ENCODE peak calls at places on chromosomes 12 and 14, in six cellular contexts. L is GM23338, E is HepG2, F is K562, C is transverse colon, D is stomach. A is an unnamed sample.

GRCh38 chr12:112978163-112979081 is at the start of gene OAS2:
- DNase-seq in D (peak; percentile 80), C (peak; percentile 80), E (peak; percentile 12), L (peak; percentile 28), F (no peak), A (peak; percentile 93)

GRCh38 chr12:111887916-111888745 is 46.1 kb downstream of the MAPKAPK5 start:
- DNase-seq in L (no peak), C (no peak), D (no peak), E (no peak), F (no peak), A (no peak)

GRCh38 chr12:49088190-49088931 is 6.2 kb downstream of the DHH start:
- DNase-seq in C (peak; percentile 73), L (peak; percentile 93), E (peak; percentile 73), D (peak; percentile 66), F (peak; percentile 86), A (no peak)

GRCh38 chr12:52835271-52836041 is 1.3 kb upstream of the KRT79 start:
- DNase-seq in E (no peak), C (no peak), D (no peak), F (peak; percentile 15), L (no peak), A (no peak)

GRCh38 chr14:72962829-72963312 is 36.6 kb downstream of the DCAF4 start:
- DNase-seq in L (peak; percentile 79), C (peak; percentile 12), F (peak; percentile 27), E (peak; percentile 48), D (no peak), A (no peak)

GRCh38 chr12:32390572-32391219 is 8.7 kb upstream of the FGD4 start:
- DNase-seq in D (peak; percentile 57), F (no peak), C (peak; percentile 46), E (peak; percentile 53), L (peak; percentile 76), A (no peak)

GRCh38 chr12:79936670-79937069 is 1.8 kb upstream of the PPP1R12A start:
- DNase-seq in L (no peak), D (no peak), C (no peak), E (no peak), F (no peak), A (no peak)

GRCh38 chr14:60356921-60357550 is 108.0 kb downstream of the PPM1A start:
- DNase-seq in F (no peak), D (no peak), L (peak; percentile 73), C (no peak), E (no peak), A (no peak)

GRCh38 chr14:74846168-74846567 is 29.8 kb downstream of the PROX2 start:
- DNase-seq in C (no peak), L (no peak), D (no peak), E (no peak), F (no peak), A (no peak)

GRCh38 chr12:1576410-1577240 is 17.8 kb downstream of the FBXL14 start:
- DNase-seq in L (peak; percentile 16), C (no peak), D (no peak), E (no peak), F (no peak), A (no peak)

GRCh38 chr14:95814363-95815225 is 62.0 kb upstream of the TUNAR start:
- DNase-seq in F (no peak), D (no peak), C (no peak), E (no peak), L (no peak), A (peak; percentile 87)

GRCh38 chr12:48881652-48882324 is 16.1 kb upstream of the RND1 start:
- DNase-seq in E (no peak), L (no peak), F (no peak), C (no peak), D (no peak), A (no peak)

GRCh38 chr12:127060933-127061332 is 1206.0 kb upstream of the TMEM132C start:
- DNase-seq in D (no peak), F (no peak), L (no peak), C (no peak), E (no peak), A (no peak)

GRCh38 chr12:14723763-14724162 is 27.4 kb upstream of the GUCY2C start:
- DNase-seq in C (peak; percentile 59), L (peak; percentile 81), E (peak; percentile 54), F (peak; percentile 11), D (peak; percentile 65), A (no peak)

GRCh38 chr12:124147579-124147978 is 147.3 kb upstream of the RFLNA start:
- DNase-seq in F (no peak), E (no peak), L (peak; percentile 62), D (no peak), C (no peak), A (no peak)

GRCh38 chr12:101209319-101210302 is at the start of gene SLC5A8:
- DNase-seq in C (peak; percentile 9), E (no peak), F (no peak), L (peak; percentile 75), D (no peak), A (no peak)

GRCh38 chr14:105087963-105088811 is 23.0 kb upstream of the GPR132 start:
- DNase-seq in D (peak; percentile 23), L (peak; percentile 78), F (peak; percentile 23), C (peak; percentile 31), E (peak; percentile 40), A (no peak)

DNA sequence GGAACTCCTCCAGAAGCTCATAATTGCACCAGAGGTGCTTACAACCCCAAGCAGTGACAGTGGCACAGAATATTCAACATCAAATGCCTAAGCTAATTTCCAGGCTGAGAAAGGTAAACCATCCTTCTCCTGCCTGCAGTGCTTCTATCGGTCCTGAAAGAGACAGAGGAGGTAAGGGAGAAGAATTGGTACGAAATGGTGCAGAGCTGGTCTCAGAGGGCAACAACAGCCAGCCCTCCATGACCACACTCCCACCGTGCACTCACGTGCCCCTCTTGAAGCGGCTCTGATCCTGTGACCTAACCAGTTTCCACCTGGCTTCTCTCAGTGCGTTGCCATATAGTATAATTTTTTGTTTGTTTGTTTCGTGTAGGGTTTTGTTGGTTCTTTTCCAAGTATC is 1.5 kb upstream of the ATP2A2 start:
- DNase-seq in L (peak; percentile 24), E (no peak), C (no peak), F (no peak), D (no peak), A (no peak)
- H3K27ac ChIP-seq in L (no peak overlapping the region), E (no peak overlapping the region), C (no peak overlapping the region), F (no peak overlapping the region), D (no peak overlapping the region), A (peak overlapping the region; percentile 99)

GRCh38 chr14:88831285-88831684 is 6.8 kb downstream of the TTC8 start:
- DNase-seq in C (no peak), E (no peak), F (no peak), L (no peak), D (no peak), A (no peak)
- TF ChIP-seq POLR2AphosphoS5 in C (no peak), E (no peak), F (no peak), L (no peak), D (no peak), A (peak; percentile 34)

GRCh38 chr12:56151672-56152131 is 685 bp upstream of the MYL6B start:
- DNase-seq in L (peak; percentile 90), E (peak; percentile 80), C (peak; percentile 81), D (peak; percentile 68), F (peak; percentile 56), A (no peak)
- TF ChIP-seq CTCF in L (peak; percentile 63), E (no peak), C (peak; percentile 59), D (peak; percentile 59), F (peak; percentile 67), A (peak; percentile 3)

DNA sequence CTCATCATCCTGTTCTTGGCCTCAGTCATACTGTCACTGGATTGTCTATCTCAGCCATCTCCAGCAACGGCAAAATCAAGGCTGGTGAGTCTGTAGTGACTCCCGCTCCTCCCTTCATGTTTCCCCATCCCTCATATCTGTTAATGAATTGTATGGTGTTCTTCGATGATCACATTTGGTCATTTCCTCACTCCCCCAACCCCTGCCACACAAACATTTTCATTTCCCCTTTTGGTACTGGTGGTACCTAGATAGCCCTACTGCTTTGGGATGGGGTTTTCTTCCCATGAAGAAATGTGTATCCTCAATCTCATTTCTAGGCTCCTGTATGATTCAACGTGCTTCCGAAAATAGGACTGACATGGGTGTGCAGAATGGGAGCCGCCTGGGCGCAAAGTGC is 2.7 kb upstream of the KLHL33 start:
- DNase-seq in F (no peak), L (no peak), D (no peak), E (no peak), C (no peak), A (no peak)
- H3K27ac ChIP-seq in F (no peak overlapping the region), L (no peak overlapping the region), D (no peak overlapping the region), E (no peak overlapping the region), C (no peak overlapping the region), A (no peak overlapping the region)

DNA sequence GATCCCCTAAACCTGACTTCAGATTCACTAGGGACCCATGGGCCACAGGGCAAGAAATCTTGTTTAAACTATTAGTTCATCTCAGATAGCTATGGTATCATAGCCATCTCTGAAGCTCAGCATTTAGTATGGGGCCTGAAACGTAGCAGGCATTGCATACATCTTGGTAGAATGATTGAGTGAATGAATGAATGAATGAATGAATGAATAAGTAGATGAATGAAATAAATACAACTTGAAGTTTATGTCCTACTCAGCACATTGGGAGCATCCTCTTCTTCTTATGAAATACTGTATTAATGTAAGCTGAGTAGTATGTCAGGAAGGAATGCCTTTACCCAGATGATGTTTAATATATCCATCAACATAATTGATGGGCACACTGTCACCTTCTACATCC is 175.4 kb upstream of the EEA1 start:
- DNase-seq in C (no peak), F (no peak), L (no peak), D (no peak), E (no peak), A (no peak)
- TF ChIP-seq POLR2AphosphoS5 in C (no peak), F (no peak), L (no peak), D (no peak), E (no peak), A (no peak)

DNA sequence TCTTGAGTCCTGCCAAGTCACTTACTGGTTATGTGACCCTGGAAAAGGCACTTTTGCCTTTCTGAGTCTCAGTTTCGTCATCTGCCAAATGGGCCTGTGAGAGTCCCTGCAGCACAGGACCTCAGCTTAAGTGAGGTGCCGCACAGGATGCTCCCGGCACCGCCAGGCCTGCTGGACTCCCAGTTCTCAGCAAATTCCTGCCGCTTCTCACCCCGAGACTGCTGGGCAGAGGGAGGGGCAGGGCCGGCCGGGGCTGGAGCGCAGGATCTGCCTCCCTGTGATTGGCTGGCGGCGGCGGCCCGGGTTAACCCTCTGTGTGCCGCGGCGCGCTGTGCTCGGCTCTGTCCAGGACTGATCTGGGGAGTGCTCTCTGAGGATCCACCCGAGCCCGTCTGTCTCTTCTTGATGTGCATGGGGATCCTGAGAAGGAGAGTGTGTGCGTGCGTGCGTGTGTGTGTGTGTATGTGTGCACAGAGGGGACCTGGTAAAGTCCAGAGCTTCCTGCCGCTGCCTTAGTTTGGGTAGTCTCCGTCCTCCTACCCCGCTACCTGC is 8.6 kb downstream of the SETD1B start:
- DNase-seq in D (peak; percentile 87), E (no peak), C (peak; percentile 83), L (peak; percentile 89), F (peak; percentile 93), A (no peak)
- TF ChIP-seq CTCF in D (peak; percentile 31), E (no peak), C (peak; percentile 38), L (peak; percentile 22), F (peak; percentile 23), A (no peak)

GRCh38 chr14:68539311-68539737 is 253.5 kb downstream of the ZFP36L1 start:
- DNase-seq in E (no peak), D (no peak), L (peak; percentile 10), F (no peak), C (no peak), A (peak; percentile 84)
- H3K27ac ChIP-seq in E (no peak overlapping the region), D (no peak overlapping the region), L (no peak overlapping the region), F (no peak overlapping the region), C (peak overlapping the region; percentile 14), A (peak overlapping the region; percentile 9)

A was measured in esophagus muscularis mucosa.